ENCODE peak calls at places on chromosomes 2 and 18, in ten cellular contexts. W, A, G, T, J, L, Q, X, F and Y are unnamed samples.

GRCh38 chr2:128619471-128620325 is 301.0 kb upstream of the HS6ST1 start:
- DNase-seq in W (no peak), A (no peak), G (no peak), T (no peak), J (no peak), L (no peak), Q (no peak), X (no peak), F (no peak), Y (no peak)

GRCh38 chr2:187978341-187978740 is 313.3 kb upstream of the GULP1 start:
- DNase-seq in W (no peak), A (no peak), G (no peak), T (no peak), J (no peak), L (no peak), Q (no peak), X (no peak), F (no peak), Y (no peak)

GRCh38 chr2:205833874-205834273 is 151.6 kb downstream of the NRP2 start:
- DNase-seq in W (no peak), A (no peak), G (no peak), T (no peak), J (no peak), L (no peak), Q (no peak), X (no peak), F (no peak), Y (no peak)

GRCh38 chr2:44598731-44599529 is 237.2 kb downstream of the CAMKMT start:
- DNase-seq in W (no peak), A (no peak), G (no peak), T (no peak), J (no peak), L (no peak), Q (no peak), X (no peak), F (no peak), Y (no peak)

GRCh38 chr2:207423886-207424285 is 105.9 kb upstream of the CREB1 start:
- DNase-seq in W (no peak), A (no peak), G (peak), T (peak), J (peak), L (no peak), Q (no peak), X (peak), F (no peak), Y (no peak)

GRCh38 chr2:172556284-172557033 is 569 bp downstream of the PDK1 start:
- DNase-seq in W (peak), A (peak), G (peak), T (peak), J (peak), L (peak), Q (peak), X (peak), F (peak), Y (peak)

GRCh38 chr2:82199493-82199852 is 1894.9 kb upstream of the LRRTM1 start:
- DNase-seq in W (no peak), A (no peak), G (no peak), T (no peak), J (no peak), L (no peak), Q (no peak), X (no peak), F (no peak), Y (no peak)

GRCh38 chr2:113791697-113792590 is 35.5 kb upstream of the SLC35F5 start:
- DNase-seq in W (peak), A (no peak), G (peak), T (no peak), J (no peak), L (no peak), Q (no peak), X (no peak), F (no peak), Y (no peak)

GRCh38 chr2:238488347-238488826 is 61.7 kb downstream of the ASB1 start:
- DNase-seq in W (no peak), A (no peak), G (no peak), T (no peak), J (no peak), L (no peak), Q (no peak), X (no peak), F (no peak), Y (no peak)

GRCh38 chr2:54332386-54332785 is 76.4 kb upstream of the TSPYL6 start:
- DNase-seq in W (no peak), A (no peak), G (no peak), T (no peak), J (no peak), L (no peak), Q (no peak), X (no peak), F (no peak), Y (no peak)

GRCh38 chr18:62992877-62993365 is 277.6 kb downstream of the PHLPP1 start:
- DNase-seq in W (no peak), A (no peak), G (no peak), T (no peak), J (no peak), L (no peak), Q (no peak), X (no peak), F (no peak), Y (no peak)

GRCh38 chr2:195929531-195929930 is 139.1 kb downstream of the DNAH7 start:
- DNase-seq in W (no peak), A (no peak), G (no peak), T (no peak), J (no peak), L (no peak), Q (no peak), X (no peak), F (no peak), Y (no peak)

GRCh38 chr18:6920099-6920955 is 190.8 kb downstream of the ARHGAP28 start:
- DNase-seq in W (peak), A (peak), G (peak), T (peak), J (no peak), L (no peak), Q (peak), X (peak), F (no peak), Y (peak)

GRCh38 chr2:239323473-239323872 is 77.3 kb downstream of the HDAC4 start:
- DNase-seq in W (peak), A (no peak), G (no peak), T (no peak), J (no peak), L (no peak), Q (no peak), X (no peak), F (peak), Y (no peak)

GRCh38 chr2:119029297-119029696 is 87.3 kb downstream of the MARCO start:
- DNase-seq in W (no peak), A (no peak), G (no peak), T (no peak), J (no peak), L (no peak), Q (no peak), X (no peak), F (no peak), Y (no peak)

GRCh38 chr2:239881561-239882320 is 143.4 kb downstream of the NDUFA10 start:
- DNase-seq in W (no peak), A (no peak), G (peak), T (no peak), J (no peak), L (no peak), Q (peak), X (peak), F (peak), Y (no peak)

GRCh38 chr2:119015849-119016248 is 73.9 kb downstream of the MARCO start:
- DNase-seq in W (no peak), A (no peak), G (no peak), T (no peak), J (no peak), L (no peak), Q (no peak), X (no peak), F (no peak), Y (no peak)

GRCh38 chr2:181828122-181828705 is 63.3 kb upstream of the ITPRID2 start:
- DNase-seq in W (no peak), A (no peak), G (no peak), T (no peak), J (no peak), L (no peak), Q (no peak), X (no peak), F (no peak), Y (no peak)

GRCh38 chr18:658947-659533 is 1.6 kb downstream of the TYMS start:
- DNase-seq in W (no peak), A (no peak), G (no peak), T (no peak), J (no peak), L (no peak), Q (no peak), X (no peak), F (no peak), Y (no peak)

GRCh38 chr2:216017365-216017764 is 4.0 kb upstream of the MREG start:
- DNase-seq in W (no peak), A (no peak), G (no peak), T (peak), J (no peak), L (no peak), Q (no peak), X (no peak), F (no peak), Y (no peak)

GRCh38 chr2:191376981-191377629 is 131.9 kb downstream of the MYO1B start:
- DNase-seq in W (peak), A (no peak), G (peak), T (no peak), J (no peak), L (no peak), Q (peak), X (peak), F (peak), Y (peak)

GRCh38 chr2:163808406-163808805 is 72.6 kb upstream of the FIGN start:
- DNase-seq in W (no peak), A (no peak), G (no peak), T (no peak), J (no peak), L (no peak), Q (no peak), X (no peak), F (no peak), Y (no peak)

GRCh38 chr18:21117385-21118135 is 5.9 kb upstream of the ROCK1 start:
- DNase-seq in W (no peak), A (no peak), G (peak), T (no peak), J (no peak), L (no peak), Q (no peak), X (peak), F (no peak), Y (no peak)

GRCh38 chr2:80392446-80392845 is 87.9 kb upstream of the LRRTM1 start:
- DNase-seq in W (no peak), A (no peak), G (peak), T (no peak), J (no peak), L (no peak), Q (no peak), X (no peak), F (no peak), Y (no peak)

GRCh38 chr18:38115201-38115600 is 549.6 kb upstream of the CELF4 start:
- DNase-seq in W (no peak), A (no peak), G (no peak), T (no peak), J (no peak), L (no peak), Q (no peak), X (no peak), F (no peak), Y (no peak)

GRCh38 chr2:133941666-133942065 is 312.2 kb upstream of the MGAT5 start:
- DNase-seq in W (no peak), A (no peak), G (no peak), T (no peak), J (no peak), L (no peak), Q (no peak), X (no peak), F (no peak), Y (no peak)

GRCh38 chr2:226911932-226912331 is 76.1 kb downstream of the RHBDD1 start:
- DNase-seq in W (no peak), A (no peak), G (peak), T (no peak), J (no peak), L (no peak), Q (no peak), X (peak), F (no peak), Y (no peak)

GRCh38 chr2:34306745-34307144 is 707.6 kb upstream of the FAM98A start:
- DNase-seq in W (peak), A (no peak), G (no peak), T (no peak), J (no peak), L (no peak), Q (no peak), X (no peak), F (no peak), Y (no peak)

GRCh38 chr18:49731860-49732311 is 81.4 kb downstream of the ACAA2 start:
- DNase-seq in W (no peak), A (no peak), G (no peak), T (no peak), J (no peak), L (no peak), Q (no peak), X (no peak), F (no peak), Y (peak)